ENCODE peak calls at places on chromosomes 16 and 17, in seven cellular contexts. H is fibroblast of the aortic adventitia; I is AG08395; N is occipital lobe; V is osteoblast; T is stimulated activated CD4-positive, alpha-beta T cell treated with anti-CD3 and anti-CD28 coated beads, Interleukin-1b, Interleukin-23, amount 100 ng/mL, for 4 hours; C is NCI-H1436. S is an unnamed sample.

GRCh38 chr16:8863594-8864424 is 5.0 kb downstream of the CARHSP1 start:
- DNase-seq in V (peak), T (no peak), H (no peak), I (no peak), N (peak), C (no peak), S (no peak)

GRCh38 chr17:50364715-50365114 is 8.3 kb downstream of the MRPL27 start:
- DNase-seq in T (no peak), C (no peak), I (peak), V (peak), H (no peak), N (no peak), S (no peak)

GRCh38 chr17:67754001-67754400 is 36.3 kb downstream of the NOL11 start:
- DNase-seq in I (no peak), C (no peak), N (no peak), V (no peak), H (no peak), T (no peak), S (no peak)

GRCh38 chr17:14061666-14062560 is 7.4 kb upstream of the COX10 start:
- DNase-seq in C (no peak), N (no peak), V (peak), H (peak), T (no peak), I (peak), S (no peak)

GRCh38 chr17:72672729-72673128 is 419.8 kb downstream of the SLC39A11 start:
- DNase-seq in T (no peak), V (no peak), C (no peak), N (no peak), H (no peak), I (no peak), S (no peak)

GRCh38 chr16:85354623-85355514 is 242.6 kb upstream of the CIBAR2 start:
- DNase-seq in V (peak), T (no peak), H (peak), N (no peak), I (peak), C (no peak), S (no peak)

GRCh38 chr17:42286411-42287295 is 1.6 kb upstream of the STAT5A start:
- DNase-seq in V (peak), I (no peak), T (no peak), N (no peak), H (no peak), C (no peak), S (no peak)

GRCh38 chr17:43578699-43579569 is 32.8 kb upstream of the ETV4 start:
- DNase-seq in T (no peak), V (no peak), I (peak), N (no peak), H (peak), C (peak), S (peak)

GRCh38 chr16:23896832-23897821 is 61.3 kb downstream of the PRKCB start:
- DNase-seq in V (no peak), T (no peak), H (no peak), I (no peak), N (no peak), C (no peak), S (no peak)

GRCh38 chr16:59783191-59783590 is 1049.1 kb upstream of the GOT2 start:
- DNase-seq in N (no peak), C (no peak), H (no peak), I (peak), T (no peak), V (no peak), S (no peak)

GRCh38 chr16:11142951-11143740 is 112.9 kb downstream of the SOCS1 start:
- DNase-seq in C (no peak), V (peak), H (no peak), I (no peak), N (no peak), T (no peak), S (no peak)

GRCh38 chr17:27756467-27757371 is 43.6 kb downstream of the NOS2 start:
- DNase-seq in C (peak), T (peak), V (peak), I (peak), H (peak), N (no peak), S (peak)

GRCh38 chr17:65243838-65244237 is 106.7 kb downstream of the RGS9 start:
- DNase-seq in C (peak), N (peak), V (peak), I (peak), T (no peak), H (peak), S (no peak)

GRCh38 chr17:27764589-27764988 is 35.7 kb downstream of the NOS2 start:
- DNase-seq in I (no peak), V (no peak), N (no peak), C (no peak), T (no peak), H (no peak), S (no peak)

S was measured in progenitor cell of endocrine pancreas.